ENCODE peak calls at places on chromosomes 4 and X, in four cellular contexts. I, A, K and Z are unnamed samples.

GRCh38 chrX:39941332-39941920 is 156.3 kb downstream of the BCOR start:
- DNase-seq in I (no peak), A (no peak), K (no peak), Z (no peak)

GRCh38 chr4:123484291-123484926 is 87.8 kb downstream of the SPRY1 start:
- DNase-seq in I (no peak), A (no peak), K (no peak), Z (no peak)

GRCh38 chrX:44580466-44580865 is 37.8 kb upstream of the FUNDC1 start:
- DNase-seq in I (no peak), A (peak), K (no peak), Z (no peak)

GRCh38 chr4:183659029-183659870 is at the start of the genes RWDD4 and TRAPPC11:
- DNase-seq in I (peak), A (peak), K (peak), Z (peak)

GRCh38 chr4:15636818-15637217 is 18.3 kb downstream of the FBXL5 start:
- DNase-seq in I (no peak), A (no peak), K (no peak), Z (no peak)

GRCh38 chr4:183554878-183555585 is 50.2 kb downstream of the ING2 start:
- DNase-seq in I (no peak), A (no peak), K (no peak), Z (no peak)

GRCh38 chr4:37983951-37984350 is 23.8 kb downstream of the PTTG2 start:
- DNase-seq in I (no peak), A (peak), K (no peak), Z (no peak)

GRCh38 chr4:67204441-67204840 is 340.9 kb downstream of the CENPC start:
- DNase-seq in I (no peak), A (no peak), K (no peak), Z (no peak)

GRCh38 chrX:20309796-20310195 is 43.1 kb upstream of the RPS6KA3 start:
- DNase-seq in I (no peak), A (peak), K (no peak), Z (no peak)

GRCh38 chrX:78314561-78314960 is 12.8 kb downstream of the CYSLTR1 start:
- DNase-seq in I (no peak), A (no peak), K (no peak), Z (no peak)

GRCh38 chr4:187485676-187486075 is 509.9 kb upstream of the ZFP42 start:
- DNase-seq in I (no peak), A (no peak), K (no peak), Z (no peak)

GRCh38 chr4:118034061-118034785 is at the start of gene NDST3:
- DNase-seq in I (peak), A (peak), K (peak), Z (peak)

GRCh38 chr4:140019619-140020367 is 134.2 kb downstream of the MAML3 start:
- DNase-seq in I (no peak), A (no peak), K (no peak), Z (no peak)

GRCh38 chr4:40307627-40308497 is 27.3 kb upstream of the CHRNA9 start:
- DNase-seq in I (no peak), A (no peak), K (no peak), Z (no peak)

GRCh38 chrX:1430451-1430850 is 22.3 kb downstream of the ASMTL start:
- DNase-seq in I (no peak), A (no peak), K (no peak), Z (no peak)

GRCh38 chrX:6292599-6292998 is 63.9 kb upstream of the NLGN4X start:
- DNase-seq in I (no peak), A (no peak), K (no peak), Z (no peak)